ENCODE peak calls at places on chromosomes 7 and 10, in nine cellular contexts. Y is NCI-H1092 treated with DMSO at 0.1 percent for 48 hours; P is NCI-H460; G is GM12878; F is mesendoderm; Z is CD8-positive, alpha-beta T cell; A is Daoy; V is effector memory CD8-positive, alpha-beta T cell; T is astrocyte of the cerebellum. S is an unnamed sample.

GRCh38 chr7:66867198-66867790 is 53.7 kb upstream of the TMEM248 start:
- DNase-seq in Y (no peak), P (no peak), G (no peak), F (peak; percentile 26), Z (no peak), A (no peak), V (no peak), T (no peak), S (no peak)

GRCh38 chr7:79420464-79420863 is 33.0 kb downstream of the MAGI2 start:
- DNase-seq in Y (no peak), P (peak; percentile 84), G (no peak), F (no peak), Z (no peak), A (peak; percentile 73), V (no peak), T (peak; percentile 92), S (no peak)

GRCh38 chr10:110746254-110746826 is 102.2 kb downstream of the RBM20 start:
- DNase-seq in Y (peak; percentile 59), P (peak; percentile 62), G (no peak), F (peak; percentile 77), Z (peak; percentile 29), A (peak; percentile 47), V (peak; percentile 52), T (peak; percentile 68), S (peak; percentile 50)

GRCh38 chr10:110220383-110220782 is 13.0 kb downstream of the MXI1 start:
- DNase-seq in Y (no peak), P (no peak), G (no peak), F (no peak), Z (no peak), A (no peak), V (no peak), T (no peak), S (no peak)

GRCh38 chr10:61815505-61815904 is 86.0 kb upstream of the ARID5B start:
- DNase-seq in Y (no peak), P (no peak), G (no peak), F (peak; percentile 90), Z (no peak), A (no peak), V (no peak), T (no peak), S (no peak)

GRCh38 chr10:107889101-107889500 is 724.6 kb upstream of the SORCS1 start:
- DNase-seq in Y (no peak), P (no peak), G (no peak), F (no peak), Z (no peak), A (no peak), V (no peak), T (no peak), S (no peak)

GRCh38 chr7:7944619-7945282 is 23.8 kb upstream of the GLCCI1 start:
- DNase-seq in Y (no peak), P (no peak), G (peak; percentile 99), F (peak; percentile 9), Z (peak; percentile 15), A (no peak), V (peak; percentile 56), T (no peak), S (no peak)

GRCh38 chr7:131897016-131897789 is 340.8 kb upstream of the PODXL start:
- DNase-seq in Y (no peak), P (no peak), G (no peak), F (peak; percentile 77), Z (no peak), A (peak; percentile 100), V (no peak), T (peak; percentile 87), S (no peak)

GRCh38 chr7:120052884-120053382 is 220.0 kb upstream of the KCND2 start:
- DNase-seq in Y (no peak), P (no peak), G (no peak), F (peak; percentile 57), Z (no peak), A (peak; percentile 37), V (no peak), T (peak; percentile 52), S (no peak)

GRCh38 chr7:54390565-54390964 is 151.6 kb upstream of the VSTM2A start:
- DNase-seq in Y (no peak), P (no peak), G (no peak), F (no peak), Z (no peak), A (no peak), V (no peak), T (no peak), S (no peak)

GRCh38 chr7:753190-753589 is 26.1 kb upstream of the PRKAR1B start:
- DNase-seq in Y (no peak), P (no peak), G (no peak), F (no peak), Z (no peak), A (no peak), V (no peak), T (no peak), S (no peak)

GRCh38 chr7:49852619-49853462 is 79.4 kb downstream of the VWC2 start:
- DNase-seq in Y (peak; percentile 29), P (peak; percentile 73), G (no peak), F (peak; percentile 85), Z (no peak), A (peak; percentile 14), V (no peak), T (peak; percentile 49), S (no peak)

GRCh38 chr10:15140640-15141039 is 27.9 kb downstream of the NMT2 start:
- DNase-seq in Y (no peak), P (no peak), G (no peak), F (no peak), Z (no peak), A (no peak), V (no peak), T (no peak), S (peak; percentile 30)